ENCODE peak calls at places on chromosomes 11 and 22, in eight cellular contexts. R, D, L, F, K, E, Y and P are unnamed samples.

GRCh38 chr11:2434506-2435255 is 9.6 kb downstream of the TRPM5 start:
- DNase-seq in F (no peak), R (no peak), K (no peak), L (no peak), Y (no peak), D (no peak), E (no peak), P (no peak)

GRCh38 chr11:96763244-96763643 is 373.4 kb downstream of the JRKL start:
- DNase-seq in R (no peak), F (no peak), L (no peak), K (no peak), Y (no peak), E (no peak), D (no peak), P (no peak)

GRCh38 chr11:10658621-10659338 is 34.8 kb downstream of the IRAG1 start:
- DNase-seq in E (no peak), R (no peak), F (no peak), K (no peak), L (no peak), Y (no peak), D (no peak), P (no peak)

GRCh38 chr22:22127100-22127499 is 117.5 kb upstream of the VPREB1 start:
- DNase-seq in L (no peak), Y (no peak), R (no peak), E (no peak), F (no peak), K (no peak), D (no peak), P (no peak)

GRCh38 chr11:97847730-97848129 is 1173.0 kb upstream of the CNTN5 start:
- DNase-seq in L (no peak), R (no peak), Y (no peak), K (no peak), D (no peak), E (no peak), F (no peak), P (no peak)

GRCh38 chr11:30818721-30819120 is 232.6 kb upstream of the MPPED2 start:
- DNase-seq in F (no peak), Y (no peak), K (no peak), R (no peak), L (no peak), D (no peak), E (no peak), P (no peak)

GRCh38 chr11:113587318-113587739 is 112.1 kb upstream of the DRD2 start:
- DNase-seq in D (no peak), Y (no peak), R (peak), F (no peak), K (no peak), L (no peak), E (no peak), P (no peak)

GRCh38 chr22:12601870-12602779 is 2925.9 kb upstream of the OR11H1 start:
- DNase-seq in D (no peak), R (no peak), Y (no peak), F (no peak), L (no peak), K (no peak), E (peak), P (no peak)

GRCh38 chr11:2768471-2769408 is 68.9 kb upstream of the KCNQ1OT1 start:
- DNase-seq in Y (no peak), D (no peak), R (peak), E (no peak), K (no peak), L (no peak), F (peak), P (peak)

GRCh38 chr11:12546660-12547059 is 127.6 kb upstream of the TEAD1 start:
- DNase-seq in Y (no peak), D (no peak), L (no peak), K (no peak), F (no peak), E (no peak), R (no peak), P (no peak)

GRCh38 chr22:40766956-40767355 is 52.2 kb downstream of the SLC25A17 start:
- DNase-seq in Y (no peak), E (no peak), F (no peak), L (no peak), K (no peak), D (no peak), R (no peak), P (no peak)

GRCh38 chr22:28019360-28019759 is 100.3 kb upstream of the PITPNB start:
- DNase-seq in L (no peak), K (no peak), R (peak), D (no peak), Y (no peak), F (peak), E (peak), P (peak)

GRCh38 chr11:73242291-73243092 is 24.4 kb downstream of the P2RY2 start:
- DNase-seq in L (peak), E (peak), R (peak), Y (peak), F (peak), K (peak), D (peak), P (peak)

GRCh38 chr11:27722117-27722844 is 22.0 kb upstream of the BDNF start:
- DNase-seq in D (no peak), L (no peak), Y (no peak), K (no peak), F (peak), R (peak), E (no peak), P (no peak)

GRCh38 chr11:111631666-111632039 is 29.4 kb downstream of the SIK2 start:
- DNase-seq in E (no peak), K (no peak), Y (no peak), L (no peak), D (no peak), R (peak), F (peak), P (peak)